ENCODE peak calls at places on chromosome 17, in eight cellular contexts. X, S, K, V, W, O, H and N are unnamed samples.

GRCh38 chr17:11122908-11123307 is 118.1 kb upstream of the SHISA6 start:
- ATAC-seq in X (no peak), S (no peak), K (no peak), V (no peak), W (no peak), O (no peak), H (no peak), N (no peak)

GRCh38 chr17:49955157-49955556 is 13.8 kb upstream of the DLX4 start:
- ATAC-seq in X (no peak), S (no peak), K (no peak), V (no peak), W (no peak), O (no peak), H (no peak), N (no peak)

GRCh38 chr17:80497726-80498241 is 21.4 kb upstream of the NPTX1 start:
- ATAC-seq in X (no peak), S (no peak), K (no peak), V (no peak), W (no peak), O (no peak), H (no peak), N (no peak)

GRCh38 chr17:73430848-73431247 is 119.0 kb upstream of the CDC42EP4 start:
- ATAC-seq in X (peak), S (no peak), K (no peak), V (no peak), W (no peak), O (peak), H (peak), N (no peak)

GRCh38 chr17:57084802-57085447 is at the start of gene AKAP1:
- ATAC-seq in X (peak), S (peak), K (peak), V (peak), W (peak), O (peak), H (peak), N (peak)

GRCh38 chr17:57853695-57854094 is 3.9 kb upstream of the MRPS23 start:
- ATAC-seq in X (no peak), S (no peak), K (no peak), V (peak), W (no peak), O (no peak), H (no peak), N (no peak)

GRCh38 chr17:10797848-10798328 is 6.0 kb downstream of the TMEM238L start:
- ATAC-seq in X (no peak), S (no peak), K (no peak), V (peak), W (no peak), O (peak), H (peak), N (no peak)

GRCh38 chr17:79865351-79866210 is 26.3 kb upstream of the CBX4 start:
- ATAC-seq in X (no peak), S (no peak), K (no peak), V (no peak), W (no peak), O (no peak), H (no peak), N (no peak)

GRCh38 chr17:78559749-78560368 is 17.3 kb downstream of the DNAH17 start:
- ATAC-seq in X (no peak), S (no peak), K (no peak), V (no peak), W (peak), O (peak), H (peak), N (no peak)

GRCh38 chr17:73131993-73132595 is 32.7 kb upstream of the SSTR2 start:
- ATAC-seq in X (no peak), S (no peak), K (no peak), V (no peak), W (no peak), O (no peak), H (no peak), N (no peak)

GRCh38 chr17:35892091-35892637 is 12.0 kb upstream of the CCL5 start:
- ATAC-seq in X (peak), S (peak), K (peak), V (no peak), W (no peak), O (peak), H (no peak), N (peak)

GRCh38 chr17:75738218-75738802 is 17.1 kb downstream of the ITGB4 start:
- ATAC-seq in X (peak), S (peak), K (peak), V (no peak), W (peak), O (peak), H (peak), N (peak)

GRCh38 chr17:75364078-75364477 is 41.4 kb downstream of the GRB2 start:
- ATAC-seq in X (no peak), S (no peak), K (no peak), V (no peak), W (no peak), O (peak), H (peak), N (peak)